ENCODE peak calls at places on chromosomes 1 and 21, in six cellular contexts. Y, B, K, E, P and J are unnamed samples.

GRCh38 chr1:41626146-41626545 is 141.7 kb upstream of the EDN2 start:
- DNase-seq in Y (peak), B (no peak), K (no peak), E (no peak), P (no peak), J (no peak)

GRCh38 chr1:58249729-58250586 is 296.6 kb downstream of the OMA1 start:
- DNase-seq in Y (peak), B (peak), K (no peak), E (peak), P (no peak), J (peak)

GRCh38 chr1:168510595-168510918 is 33.2 kb downstream of the XCL2 start:
- DNase-seq in Y (no peak), B (no peak), K (no peak), E (no peak), P (no peak), J (no peak)

GRCh38 chr1:56135069-56135863 is 444.1 kb downstream of the PLPP3 start:
- DNase-seq in Y (no peak), B (no peak), K (no peak), E (no peak), P (no peak), J (no peak)

GRCh38 chr1:52697795-52698674 is at the start of gene COA7:
- DNase-seq in Y (peak), B (peak), K (peak), E (peak), P (peak), J (peak)

GRCh38 chr1:7873801-7874795 is 21.2 kb upstream of the UTS2 start:
- DNase-seq in Y (no peak), B (no peak), K (no peak), E (no peak), P (no peak), J (no peak)

GRCh38 chr1:197838836-197839235 is 63.6 kb upstream of the DENND1B start:
- DNase-seq in Y (no peak), B (peak), K (no peak), E (no peak), P (no peak), J (no peak)

GRCh38 chr21:35163381-35163780 is 114.3 kb upstream of the RUNX1 start:
- DNase-seq in Y (no peak), B (no peak), K (no peak), E (no peak), P (no peak), J (no peak)

GRCh38 chr21:16211339-16212303 is 481.8 kb downstream of the USP25 start:
- DNase-seq in Y (peak), B (no peak), K (no peak), E (no peak), P (no peak), J (no peak)

GRCh38 chr21:44649701-44650100 is 3.5 kb downstream of the KRTAP10-11 start:
- DNase-seq in Y (no peak), B (no peak), K (no peak), E (no peak), P (no peak), J (no peak)

GRCh38 chr1:4703646-4704045 is 49.2 kb downstream of the AJAP1 start:
- DNase-seq in Y (no peak), B (no peak), K (no peak), E (no peak), P (no peak), J (no peak)

GRCh38 chr21:42358937-42359336 is 7.4 kb downstream of the TFF1 start:
- DNase-seq in Y (no peak), B (no peak), K (no peak), E (no peak), P (no peak), J (no peak)

GRCh38 chr1:226132731-226133503 is 53.6 kb downstream of the ACBD3 start:
- DNase-seq in Y (no peak), B (no peak), K (no peak), E (no peak), P (no peak), J (no peak)

GRCh38 chr1:91404151-91405012 is at the start of gene HFM1:
- DNase-seq in Y (peak), B (peak), K (no peak), E (peak), P (peak), J (peak)

GRCh38 chr1:55640708-55641473 is 425.7 kb upstream of the USP24 start:
- DNase-seq in Y (peak), B (peak), K (no peak), E (peak), P (peak), J (no peak)

GRCh38 chr1:89806612-89807011 is 14.2 kb upstream of the LRRC8D start:
- DNase-seq in Y (no peak), B (no peak), K (no peak), E (no peak), P (no peak), J (no peak)

GRCh38 chr21:16426936-16427335 is 697.2 kb downstream of the USP25 start:
- DNase-seq in Y (no peak), B (no peak), K (no peak), E (no peak), P (no peak), J (no peak)

GRCh38 chr1:152954436-152954835 is 7.4 kb downstream of the SPRR5 start:
- DNase-seq in Y (no peak), B (no peak), K (no peak), E (no peak), P (no peak), J (no peak)

GRCh38 chr1:45623972-45624371 is at the start of gene CCDC17:
- DNase-seq in Y (no peak), B (no peak), K (no peak), E (no peak), P (no peak), J (no peak)